ENCODE peak calls at places on chromosomes 16 and 17, in six cellular contexts. F is K562, R is WTC11, O is H1, J is HepG2, G is GM12878. P is an unnamed sample.

GRCh38 chr16:74736531-74737157 is 36.0 kb upstream of the MLKL start:
- DNase-seq in F (no peak), R (no peak), O (no peak), J (no peak), G (no peak), P (no peak)

GRCh38 chr16:55089600-55089999 is 158.9 kb downstream of the IRX5 start:
- DNase-seq in F (no peak), R (no peak), O (no peak), J (no peak), G (no peak), P (no peak)

GRCh38 chr16:13391337-13391736 is 489.9 kb downstream of the SHISA9 start:
- DNase-seq in F (no peak), R (no peak), O (no peak), J (no peak), G (peak; percentile 15), P (no peak)

GRCh38 chr17:44865921-44866320 is 18.2 kb downstream of the HIGD1B start:
- DNase-seq in F (no peak), R (no peak), O (no peak), J (no peak), G (no peak), P (no peak)

GRCh38 chr16:69364088-69364487 is 12.5 kb upstream of the TMED6 start:
- DNase-seq in F (no peak), R (no peak), O (no peak), J (no peak), G (no peak), P (no peak)

GRCh38 chr17:57989011-57989345 is 924 bp upstream of the VEZF1 start:
- DNase-seq in F (peak; percentile 72), R (no peak), O (no peak), J (peak; percentile 78), G (no peak), P (no peak)

GRCh38 chr17:2023692-2024571 is 1.2 kb downstream of the RTN4RL1 start:
- DNase-seq in F (peak; percentile 46), R (peak; percentile 86), O (peak; percentile 51), J (no peak), G (no peak), P (peak; percentile 96)

GRCh38 chr17:7023576-7024401 is 939 bp downstream of the BCL6B start:
- DNase-seq in F (peak; percentile 91), R (peak; percentile 100), O (peak; percentile 96), J (no peak), G (peak; percentile 81), P (peak; percentile 98)

GRCh38 chr17:43853546-43853945 is 6.6 kb downstream of the CD300LG start:
- DNase-seq in F (no peak), R (no peak), O (no peak), J (no peak), G (no peak), P (no peak)

GRCh38 chr17:14133104-14133503 is 63.8 kb downstream of the COX10 start:
- DNase-seq in F (no peak), R (no peak), O (no peak), J (no peak), G (no peak), P (no peak)

GRCh38 chr17:79035686-79036085 is 11.7 kb downstream of the C1QTNF1 start:
- DNase-seq in F (no peak), R (no peak), O (no peak), J (no peak), G (no peak), P (no peak)

GRCh38 chr17:72205357-72205756 is 84.5 kb downstream of the SOX9 start:
- DNase-seq in F (no peak), R (no peak), O (no peak), J (no peak), G (no peak), P (no peak)

GRCh38 chr16:17260271-17260849 is 210.4 kb downstream of the XYLT1 start:
- DNase-seq in F (no peak), R (no peak), O (no peak), J (no peak), G (no peak), P (no peak)

GRCh38 chr16:89094252-89094901 is 725 bp downstream of the ACSF3 start:
- DNase-seq in F (peak; percentile 37), R (no peak), O (no peak), J (peak; percentile 35), G (no peak), P (peak; percentile 63)

GRCh38 chr16:65895906-65896305 is 470.6 kb upstream of the CDH5 start:
- DNase-seq in F (no peak), R (no peak), O (no peak), J (no peak), G (no peak), P (no peak)

GRCh38 chr16:70473446-70474319 is 19.3 kb downstream of the FCSK start:
- DNase-seq in F (no peak), R (no peak), O (no peak), J (no peak), G (no peak), P (no peak)
- TF ChIP-seq CREB1 in F (no peak), R (no peak), O (no peak), J (no peak), G (no peak), P (no peak)

GRCh38 chr16:27505297-27506236 is 44.1 kb downstream of the GTF3C1 start:
- DNase-seq in F (no peak), R (no peak), O (no peak), J (no peak), G (no peak), P (no peak)
- TF ChIP-seq CREB1 in F (no peak), R (no peak), O (no peak), J (no peak), G (no peak), P (no peak)

GRCh38 chr16:57998484-57998883 is 2.0 kb downstream of the ZNF319 start:
- DNase-seq in F (peak; percentile 29), R (peak; percentile 37), O (no peak), J (no peak), G (no peak), P (no peak)
- TF ChIP-seq CREB1 in F (no peak), R (no peak), O (no peak), J (no peak), G (no peak), P (no peak)

GRCh38 chr17:8248751-8249607 is at the start of gene PFAS:
- DNase-seq in F (peak; percentile 95), R (peak; percentile 96), O (peak; percentile 77), J (peak; percentile 87), G (peak; percentile 79), P (peak; percentile 97)

GRCh38 chr17:8249621-8250020 is 532 bp downstream of the PFAS start:
- DNase-seq in F (no peak), R (no peak), O (no peak), J (no peak), G (no peak), P (no peak)

GRCh38 chr17:8244768-8245167 is 3.1 kb downstream of the CTC1 start:
- DNase-seq in F (no peak), R (no peak), O (no peak), J (no peak), G (no peak), P (no peak)

GRCh38 chr17:8237886-8238285 is 10.0 kb downstream of the CTC1 start:
- DNase-seq in F (no peak), R (no peak), O (no peak), J (no peak), G (no peak), P (no peak)

GRCh38 chr17:8243827-8244226 is 4.0 kb downstream of the CTC1 start:
- DNase-seq in F (peak; percentile 21), R (no peak), O (no peak), J (no peak), G (no peak), P (no peak)
- TF ChIP-seq CREB1 in F (no peak), R (no peak), O (no peak), J (no peak), G (no peak), P (no peak)

DNA sequence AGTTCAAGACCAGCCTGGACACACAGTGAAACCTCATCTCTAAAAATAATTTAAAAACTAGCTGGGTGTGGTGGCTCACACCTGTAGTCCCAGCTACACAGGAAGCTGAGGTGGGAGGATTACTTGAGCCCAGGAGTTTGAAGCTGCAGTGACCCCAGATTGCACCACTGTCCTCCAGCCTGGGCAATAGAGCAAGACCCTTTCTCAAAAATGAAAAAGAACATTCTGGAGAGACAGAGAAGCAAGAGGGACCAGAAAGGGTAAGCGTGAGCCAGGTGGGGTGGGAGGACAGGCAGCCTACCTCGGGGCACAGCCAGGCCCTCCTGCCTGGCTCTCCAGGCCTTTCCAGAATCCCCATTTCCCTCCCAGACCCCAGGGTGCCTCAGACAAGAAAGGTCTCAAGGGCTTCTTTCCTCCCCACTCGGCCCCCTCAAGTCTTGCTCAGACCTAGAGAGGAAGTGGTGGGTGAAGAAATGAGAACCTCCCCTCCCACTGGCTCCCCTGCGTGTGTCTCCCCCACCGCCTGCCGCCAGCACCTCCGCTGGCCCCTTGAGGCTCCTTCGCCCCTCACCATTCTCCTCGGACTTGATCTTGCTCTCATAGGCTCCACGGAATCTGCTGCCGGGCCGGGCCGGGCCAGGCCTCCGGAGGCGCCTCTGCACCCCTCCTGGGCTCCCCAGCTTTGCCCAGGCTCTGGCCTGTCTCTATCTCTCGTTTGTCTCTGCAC is 501 bp downstream of the C16orf54 start:
- DNase-seq in F (no peak), R (no peak), O (no peak), J (no peak), G (no peak), P (peak; percentile 35)
- TF ChIP-seq CREB1 in F (no peak), R (no peak), O (no peak), J (no peak), G (no peak), P (no peak)

P was measured in GM23338.